ENCODE peak calls at places on chromosome 16, in five cellular contexts. I is activated CD4-positive, alpha-beta memory T cell treated with anti-CD3 and anti-CD28 coated beads, Interleukin-2, amount 10 ng/mL, durations not matched to agents 7 days and 5 days; R is GM19239; C is GM12892; P is KG1. S is an unnamed sample.

GRCh38 chr16:907819-908218 is 63.0 kb downstream of the LMF1 start:
- DNase-seq in I (no peak), R (no peak), C (no peak), P (no peak), S (peak)

GRCh38 chr16:27344707-27345106 is 30.9 kb downstream of the IL4R start:
- DNase-seq in I (no peak), R (no peak), C (no peak), P (no peak), S (no peak)

GRCh38 chr16:29820271-29820701 is at the start of gene MVP:
- DNase-seq in I (peak), R (no peak), C (peak), P (no peak), S (peak)

GRCh38 chr16:48620445-48620844 is 10.5 kb upstream of the N4BP1 start:
- DNase-seq in I (no peak), R (no peak), C (no peak), P (no peak), S (no peak)

GRCh38 chr16:75306102-75306762 is 54.8 kb upstream of the BCAR1 start:
- DNase-seq in I (no peak), R (no peak), C (no peak), P (no peak), S (no peak)

GRCh38 chr16:1610841-1611653 is 825 bp downstream of the IFT140 start:
- DNase-seq in I (no peak), R (no peak), C (no peak), P (no peak), S (peak)

GRCh38 chr16:53094013-53094630 is 39.3 kb downstream of the CHD9 start:
- DNase-seq in I (peak), R (no peak), C (no peak), P (peak), S (peak)

GRCh38 chr16:85216522-85217375 is 104.5 kb upstream of the CIBAR2 start:
- DNase-seq in I (no peak), R (no peak), C (no peak), P (no peak), S (no peak)

GRCh38 chr16:85286970-85287814 is 174.9 kb upstream of the CIBAR2 start:
- DNase-seq in I (no peak), R (no peak), C (no peak), P (no peak), S (no peak)

GRCh38 chr16:65414284-65414984 is 292.6 kb upstream of the CDH11 start:
- DNase-seq in I (no peak), R (no peak), C (no peak), P (no peak), S (no peak)

GRCh38 chr16:20950294-20950693 is 49.7 kb downstream of the LYRM1 start:
- DNase-seq in I (no peak), R (no peak), C (no peak), P (no peak), S (no peak)

GRCh38 chr16:88505405-88506082 is 52.5 kb downstream of the ZFPM1 start:
- DNase-seq in I (peak), R (no peak), C (peak), P (no peak), S (peak)

GRCh38 chr16:53089434-53090270 is 34.9 kb downstream of the CHD9 start:
- DNase-seq in I (no peak), R (no peak), C (no peak), P (no peak), S (peak)

GRCh38 chr16:85051067-85051709 is 23.6 kb downstream of the KIAA0513 start:
- DNase-seq in I (no peak), R (no peak), C (no peak), P (no peak), S (no peak)